ENCODE peak calls at places on chromosome 11, in eight cellular contexts. One of them, this sample, is unnamed.

GRCh38 chr11:34359548-34359891 is 1.7 kb upstream of the ABTB2 start:
- DNase-seq in germinal center: peak
- DNase-seq in NCI-H524: no peak
- DNase-seq in H54: no peak
- DNase-seq in psoas muscle: no peak
- DNase-seq in stimulated activated naive CD8-positive, alpha-beta T cell treated with anti-CD3 and anti-CD28 coated beads, Interleukin-15, amount 100 ng/mL, for 72 hours: no peak
- DNase-seq in mucosa of gallbladder: no peak
- DNase-seq in stimulated activated CD8-positive, alpha-beta memory T cell treated with anti-CD3 and anti-CD28 coated beads, Interleukin-7, amount 100 ng/mL, for 1 hour: no peak
- DNase-seq in this sample: no peak

GRCh38 chr11:105151936-105152554 is 12.5 kb upstream of the CARD18 start:
- DNase-seq in germinal center: no peak
- DNase-seq in NCI-H524: no peak
- DNase-seq in stimulated activated naive CD8-positive, alpha-beta T cell treated with anti-CD3 and anti-CD28 coated beads, Interleukin-15, amount 100 ng/mL, for 72 hours: no peak
- DNase-seq in psoas muscle: no peak
- DNase-seq in stimulated activated CD8-positive, alpha-beta memory T cell treated with anti-CD3 and anti-CD28 coated beads, Interleukin-7, amount 100 ng/mL, for 1 hour: no peak
- DNase-seq in H54: no peak
- DNase-seq in mucosa of gallbladder: no peak
- DNase-seq in this sample: no peak

GRCh38 chr11:79702303-79702702 is 261.5 kb upstream of the TENM4 start:
- DNase-seq in psoas muscle: no peak
- DNase-seq in mucosa of gallbladder: no peak
- DNase-seq in stimulated activated naive CD8-positive, alpha-beta T cell treated with anti-CD3 and anti-CD28 coated beads, Interleukin-15, amount 100 ng/mL, for 72 hours: no peak
- DNase-seq in stimulated activated CD8-positive, alpha-beta memory T cell treated with anti-CD3 and anti-CD28 coated beads, Interleukin-7, amount 100 ng/mL, for 1 hour: no peak
- DNase-seq in germinal center: no peak
- DNase-seq in NCI-H524: no peak
- DNase-seq in H54: no peak
- DNase-seq in this sample: no peak

GRCh38 chr11:20131744-20132666 is 28.3 kb downstream of the DBX1 start:
- DNase-seq in mucosa of gallbladder: peak
- DNase-seq in NCI-H524: peak
- DNase-seq in germinal center: peak
- DNase-seq in H54: peak
- DNase-seq in psoas muscle: peak
- DNase-seq in stimulated activated CD8-positive, alpha-beta memory T cell treated with anti-CD3 and anti-CD28 coated beads, Interleukin-7, amount 100 ng/mL, for 1 hour: peak
- DNase-seq in stimulated activated naive CD8-positive, alpha-beta T cell treated with anti-CD3 and anti-CD28 coated beads, Interleukin-15, amount 100 ng/mL, for 72 hours: peak
- DNase-seq in this sample: no peak

GRCh38 chr11:65382804-65383368 is 440 bp upstream of the SLC25A45 start:
- DNase-seq in mucosa of gallbladder: no peak
- DNase-seq in H54: peak
- DNase-seq in stimulated activated naive CD8-positive, alpha-beta T cell treated with anti-CD3 and anti-CD28 coated beads, Interleukin-15, amount 100 ng/mL, for 72 hours: no peak
- DNase-seq in stimulated activated CD8-positive, alpha-beta memory T cell treated with anti-CD3 and anti-CD28 coated beads, Interleukin-7, amount 100 ng/mL, for 1 hour: no peak
- DNase-seq in psoas muscle: peak
- DNase-seq in NCI-H524: no peak
- DNase-seq in germinal center: no peak
- DNase-seq in this sample: no peak

GRCh38 chr11:66317766-66318575 is 1.1 kb upstream of the CD248 start:
- DNase-seq in stimulated activated naive CD8-positive, alpha-beta T cell treated with anti-CD3 and anti-CD28 coated beads, Interleukin-15, amount 100 ng/mL, for 72 hours: peak
- DNase-seq in mucosa of gallbladder: peak
- DNase-seq in NCI-H524: no peak
- DNase-seq in germinal center: peak
- DNase-seq in stimulated activated CD8-positive, alpha-beta memory T cell treated with anti-CD3 and anti-CD28 coated beads, Interleukin-7, amount 100 ng/mL, for 1 hour: no peak
- DNase-seq in psoas muscle: peak
- DNase-seq in H54: no peak
- DNase-seq in this sample: peak

GRCh38 chr11:93735627-93736026 is 5.7 kb downstream of the TAF1D start:
- DNase-seq in germinal center: no peak
- DNase-seq in H54: no peak
- DNase-seq in stimulated activated CD8-positive, alpha-beta memory T cell treated with anti-CD3 and anti-CD28 coated beads, Interleukin-7, amount 100 ng/mL, for 1 hour: no peak
- DNase-seq in mucosa of gallbladder: no peak
- DNase-seq in NCI-H524: no peak
- DNase-seq in stimulated activated naive CD8-positive, alpha-beta T cell treated with anti-CD3 and anti-CD28 coated beads, Interleukin-15, amount 100 ng/mL, for 72 hours: no peak
- DNase-seq in psoas muscle: no peak
- DNase-seq in this sample: no peak

GRCh38 chr11:134762248-134763029 is 350.4 kb upstream of the B3GAT1 start:
- DNase-seq in psoas muscle: no peak
- DNase-seq in H54: no peak
- DNase-seq in NCI-H524: no peak
- DNase-seq in mucosa of gallbladder: peak
- DNase-seq in germinal center: no peak
- DNase-seq in stimulated activated CD8-positive, alpha-beta memory T cell treated with anti-CD3 and anti-CD28 coated beads, Interleukin-7, amount 100 ng/mL, for 1 hour: no peak
- DNase-seq in stimulated activated naive CD8-positive, alpha-beta T cell treated with anti-CD3 and anti-CD28 coated beads, Interleukin-15, amount 100 ng/mL, for 72 hours: no peak
- DNase-seq in this sample: no peak

GRCh38 chr11:70694371-70694770 is 296.0 kb downstream of the CTTN start:
- DNase-seq in mucosa of gallbladder: no peak
- DNase-seq in stimulated activated naive CD8-positive, alpha-beta T cell treated with anti-CD3 and anti-CD28 coated beads, Interleukin-15, amount 100 ng/mL, for 72 hours: no peak
- DNase-seq in psoas muscle: no peak
- DNase-seq in germinal center: no peak
- DNase-seq in H54: no peak
- DNase-seq in NCI-H524: no peak
- DNase-seq in stimulated activated CD8-positive, alpha-beta memory T cell treated with anti-CD3 and anti-CD28 coated beads, Interleukin-7, amount 100 ng/mL, for 1 hour: no peak
- DNase-seq in this sample: no peak

GRCh38 chr11:110479070-110479444 is 49.3 kb downstream of the FDX1 start:
- DNase-seq in psoas muscle: no peak
- DNase-seq in stimulated activated naive CD8-positive, alpha-beta T cell treated with anti-CD3 and anti-CD28 coated beads, Interleukin-15, amount 100 ng/mL, for 72 hours: no peak
- DNase-seq in mucosa of gallbladder: no peak
- DNase-seq in stimulated activated CD8-positive, alpha-beta memory T cell treated with anti-CD3 and anti-CD28 coated beads, Interleukin-7, amount 100 ng/mL, for 1 hour: no peak
- DNase-seq in germinal center: no peak
- DNase-seq in NCI-H524: no peak
- DNase-seq in H54: no peak
- DNase-seq in this sample: no peak

GRCh38 chr11:112863304-112863703 is 97.9 kb upstream of the NCAM1 start:
- DNase-seq in mucosa of gallbladder: no peak
- DNase-seq in NCI-H524: no peak
- DNase-seq in stimulated activated CD8-positive, alpha-beta memory T cell treated with anti-CD3 and anti-CD28 coated beads, Interleukin-7, amount 100 ng/mL, for 1 hour: no peak
- DNase-seq in psoas muscle: no peak
- DNase-seq in H54: no peak
- DNase-seq in germinal center: no peak
- DNase-seq in stimulated activated naive CD8-positive, alpha-beta T cell treated with anti-CD3 and anti-CD28 coated beads, Interleukin-15, amount 100 ng/mL, for 72 hours: no peak
- DNase-seq in this sample: no peak

GRCh38 chr11:335779-336665 is 15.4 kb upstream of the IFITM3 start:
- DNase-seq in NCI-H524: no peak
- DNase-seq in stimulated activated CD8-positive, alpha-beta memory T cell treated with anti-CD3 and anti-CD28 coated beads, Interleukin-7, amount 100 ng/mL, for 1 hour: no peak
- DNase-seq in H54: no peak
- DNase-seq in stimulated activated naive CD8-positive, alpha-beta T cell treated with anti-CD3 and anti-CD28 coated beads, Interleukin-15, amount 100 ng/mL, for 72 hours: no peak
- DNase-seq in mucosa of gallbladder: no peak
- DNase-seq in germinal center: no peak
- DNase-seq in psoas muscle: no peak
- DNase-seq in this sample: no peak

GRCh38 chr11:15905815-15906214 is 450.5 kb downstream of the SOX6 start:
- DNase-seq in NCI-H524: no peak
- DNase-seq in psoas muscle: peak
- DNase-seq in H54: no peak
- DNase-seq in germinal center: no peak
- DNase-seq in mucosa of gallbladder: no peak
- DNase-seq in stimulated activated naive CD8-positive, alpha-beta T cell treated with anti-CD3 and anti-CD28 coated beads, Interleukin-15, amount 100 ng/mL, for 72 hours: no peak
- DNase-seq in stimulated activated CD8-positive, alpha-beta memory T cell treated with anti-CD3 and anti-CD28 coated beads, Interleukin-7, amount 100 ng/mL, for 1 hour: no peak
- DNase-seq in this sample: no peak

GRCh38 chr11:10387209-10388083 is 67.6 kb upstream of the AMPD3 start:
- DNase-seq in germinal center: no peak
- DNase-seq in stimulated activated naive CD8-positive, alpha-beta T cell treated with anti-CD3 and anti-CD28 coated beads, Interleukin-15, amount 100 ng/mL, for 72 hours: no peak
- DNase-seq in stimulated activated CD8-positive, alpha-beta memory T cell treated with anti-CD3 and anti-CD28 coated beads, Interleukin-7, amount 100 ng/mL, for 1 hour: no peak
- DNase-seq in psoas muscle: peak
- DNase-seq in H54: no peak
- DNase-seq in mucosa of gallbladder: peak
- DNase-seq in NCI-H524: no peak
- DNase-seq in this sample: peak

GRCh38 chr11:104433751-104434150 is 269.8 kb upstream of the PDGFD start:
- DNase-seq in NCI-H524: no peak
- DNase-seq in stimulated activated naive CD8-positive, alpha-beta T cell treated with anti-CD3 and anti-CD28 coated beads, Interleukin-15, amount 100 ng/mL, for 72 hours: no peak
- DNase-seq in germinal center: no peak
- DNase-seq in stimulated activated CD8-positive, alpha-beta memory T cell treated with anti-CD3 and anti-CD28 coated beads, Interleukin-7, amount 100 ng/mL, for 1 hour: no peak
- DNase-seq in mucosa of gallbladder: no peak
- DNase-seq in psoas muscle: no peak
- DNase-seq in H54: no peak
- DNase-seq in this sample: no peak

GRCh38 chr11:114131366-114131963 is 72.0 kb downstream of the ZBTB16 start:
- DNase-seq in psoas muscle: no peak
- DNase-seq in germinal center: no peak
- DNase-seq in NCI-H524: no peak
- DNase-seq in H54: no peak
- DNase-seq in stimulated activated CD8-positive, alpha-beta memory T cell treated with anti-CD3 and anti-CD28 coated beads, Interleukin-7, amount 100 ng/mL, for 1 hour: no peak
- DNase-seq in mucosa of gallbladder: no peak
- DNase-seq in stimulated activated naive CD8-positive, alpha-beta T cell treated with anti-CD3 and anti-CD28 coated beads, Interleukin-15, amount 100 ng/mL, for 72 hours: no peak
- DNase-seq in this sample: no peak

GRCh38 chr11:130980463-130980862 is 64.2 kb upstream of the SNX19 start:
- DNase-seq in mucosa of gallbladder: no peak
- DNase-seq in H54: no peak
- DNase-seq in psoas muscle: no peak
- DNase-seq in stimulated activated CD8-positive, alpha-beta memory T cell treated with anti-CD3 and anti-CD28 coated beads, Interleukin-7, amount 100 ng/mL, for 1 hour: no peak
- DNase-seq in NCI-H524: peak
- DNase-seq in germinal center: no peak
- DNase-seq in stimulated activated naive CD8-positive, alpha-beta T cell treated with anti-CD3 and anti-CD28 coated beads, Interleukin-15, amount 100 ng/mL, for 72 hours: no peak
- DNase-seq in this sample: no peak

GRCh38 chr11:95143106-95143681 is 53.5 kb downstream of the ENDOD1 start:
- DNase-seq in NCI-H524: no peak
- DNase-seq in psoas muscle: no peak
- DNase-seq in mucosa of gallbladder: no peak
- DNase-seq in germinal center: no peak
- DNase-seq in H54: no peak
- DNase-seq in stimulated activated CD8-positive, alpha-beta memory T cell treated with anti-CD3 and anti-CD28 coated beads, Interleukin-7, amount 100 ng/mL, for 1 hour: no peak
- DNase-seq in stimulated activated naive CD8-positive, alpha-beta T cell treated with anti-CD3 and anti-CD28 coated beads, Interleukin-15, amount 100 ng/mL, for 72 hours: no peak
- DNase-seq in this sample: no peak

GRCh38 chr11:126140932-126141291 is 70.5 kb downstream of the RPUSD4 start:
- DNase-seq in stimulated activated naive CD8-positive, alpha-beta T cell treated with anti-CD3 and anti-CD28 coated beads, Interleukin-15, amount 100 ng/mL, for 72 hours: no peak
- DNase-seq in H54: no peak
- DNase-seq in germinal center: no peak
- DNase-seq in stimulated activated CD8-positive, alpha-beta memory T cell treated with anti-CD3 and anti-CD28 coated beads, Interleukin-7, amount 100 ng/mL, for 1 hour: no peak
- DNase-seq in psoas muscle: no peak
- DNase-seq in NCI-H524: no peak
- DNase-seq in mucosa of gallbladder: peak
- DNase-seq in this sample: no peak

GRCh38 chr11:19499999-19500398 is 212.6 kb upstream of the NAV2 start:
- DNase-seq in H54: no peak
- DNase-seq in psoas muscle: no peak
- DNase-seq in stimulated activated naive CD8-positive, alpha-beta T cell treated with anti-CD3 and anti-CD28 coated beads, Interleukin-15, amount 100 ng/mL, for 72 hours: no peak
- DNase-seq in germinal center: no peak
- DNase-seq in mucosa of gallbladder: no peak
- DNase-seq in stimulated activated CD8-positive, alpha-beta memory T cell treated with anti-CD3 and anti-CD28 coated beads, Interleukin-7, amount 100 ng/mL, for 1 hour: no peak
- DNase-seq in NCI-H524: no peak
- DNase-seq in this sample: no peak

GRCh38 chr11:60059052-60059451 is 2.6 kb downstream of the MS4A3 start:
- DNase-seq in H54: no peak
- DNase-seq in stimulated activated naive CD8-positive, alpha-beta T cell treated with anti-CD3 and anti-CD28 coated beads, Interleukin-15, amount 100 ng/mL, for 72 hours: no peak
- DNase-seq in NCI-H524: no peak
- DNase-seq in mucosa of gallbladder: no peak
- DNase-seq in germinal center: no peak
- DNase-seq in psoas muscle: no peak
- DNase-seq in stimulated activated CD8-positive, alpha-beta memory T cell treated with anti-CD3 and anti-CD28 coated beads, Interleukin-7, amount 100 ng/mL, for 1 hour: no peak
- DNase-seq in this sample: no peak

GRCh38 chr11:96008161-96008560 is 84.3 kb upstream of the MTMR2 start:
- DNase-seq in NCI-H524: no peak
- DNase-seq in psoas muscle: no peak
- DNase-seq in stimulated activated naive CD8-positive, alpha-beta T cell treated with anti-CD3 and anti-CD28 coated beads, Interleukin-15, amount 100 ng/mL, for 72 hours: no peak
- DNase-seq in stimulated activated CD8-positive, alpha-beta memory T cell treated with anti-CD3 and anti-CD28 coated beads, Interleukin-7, amount 100 ng/mL, for 1 hour: no peak
- DNase-seq in H54: no peak
- DNase-seq in mucosa of gallbladder: no peak
- DNase-seq in germinal center: no peak
- DNase-seq in this sample: no peak

GRCh38 chr11:96306933-96307747 is 35.9 kb downstream of the MAML2 start:
- DNase-seq in stimulated activated naive CD8-positive, alpha-beta T cell treated with anti-CD3 and anti-CD28 coated beads, Interleukin-15, amount 100 ng/mL, for 72 hours: no peak
- DNase-seq in mucosa of gallbladder: peak
- DNase-seq in stimulated activated CD8-positive, alpha-beta memory T cell treated with anti-CD3 and anti-CD28 coated beads, Interleukin-7, amount 100 ng/mL, for 1 hour: no peak
- DNase-seq in psoas muscle: peak
- DNase-seq in H54: no peak
- DNase-seq in germinal center: no peak
- DNase-seq in NCI-H524: no peak
- DNase-seq in this sample: peak

This sample was measured in GOT3.